ENCODE peak calls at places on chromosomes 1 and 21, in ten cellular contexts. N is stomach; F is effector memory CD4-positive, alpha-beta T cell; I is heart right ventricle; X is GM23248; Z is naive thymus-derived CD4-positive, alpha-beta T cell; L is cardiac muscle cell; G is tibial artery; H is fibroblast of mammary gland; J is aorta. E is an unnamed sample.

GRCh38 chr1:40665335-40666171 is at the start of gene RIMS3:
- DNase-seq in I (peak), N (peak), F (peak), L (peak), H (peak), G (peak), J (peak), Z (peak), X (peak), E (peak)

GRCh38 chr1:202349263-202349928 is 897 bp downstream of the PPP1R12B start:
- DNase-seq in F (no peak), L (peak), J (no peak), I (peak), G (no peak), N (no peak), H (peak), X (peak), Z (peak), E (no peak)

GRCh38 chr1:211925016-211925415 is 94.5 kb upstream of the LPGAT1 start:
- DNase-seq in X (no peak), L (no peak), G (no peak), I (no peak), H (no peak), F (no peak), J (no peak), Z (no peak), N (peak), E (peak)

GRCh38 chr1:43036932-43037331 is 78.3 kb upstream of the SLC2A1 start:
- DNase-seq in N (no peak), L (no peak), G (no peak), Z (no peak), J (no peak), H (no peak), I (no peak), X (no peak), F (no peak), E (no peak)

GRCh38 chr1:40711465-40712404 is 20.2 kb downstream of the NFYC start:
- DNase-seq in F (no peak), N (no peak), J (no peak), L (peak), I (no peak), X (peak), G (no peak), Z (no peak), H (peak), E (peak)

GRCh38 chr1:5495596-5496410 is 496.4 kb downstream of the NPHP4 start:
- DNase-seq in H (no peak), F (no peak), Z (no peak), N (no peak), I (no peak), G (no peak), L (no peak), X (no peak), J (peak), E (no peak)

GRCh38 chr1:228471154-228471761 is 15.9 kb upstream of the RNF187 start:
- DNase-seq in I (no peak), F (no peak), X (no peak), N (no peak), J (no peak), G (no peak), L (no peak), H (no peak), Z (no peak), E (no peak)

GRCh38 chr1:203627819-203628184 is 1.2 kb downstream of the ATP2B4 start:
- DNase-seq in I (no peak), F (no peak), Z (no peak), N (peak), L (no peak), X (peak), G (no peak), J (peak), H (peak), E (peak)

GRCh38 chr1:41353744-41354143 is 7.5 kb upstream of the FOXO6 start:
- DNase-seq in L (no peak), Z (no peak), H (peak), G (peak), X (no peak), F (no peak), I (no peak), N (no peak), J (no peak), E (peak)

GRCh38 chr1:224774378-224774777 is 155.1 kb upstream of the DNAH14 start:
- DNase-seq in F (no peak), L (no peak), X (no peak), G (no peak), I (no peak), Z (no peak), N (no peak), H (no peak), J (no peak), E (no peak)

GRCh38 chr1:117572546-117572945 is 33.3 kb upstream of the TENT5C start:
- DNase-seq in J (no peak), F (no peak), X (no peak), H (no peak), L (no peak), N (peak), I (no peak), Z (peak), G (no peak), E (peak)

GRCh38 chr1:201363455-201363854 is 14.0 kb downstream of the TNNT2 start:
- DNase-seq in F (no peak), Z (no peak), L (no peak), I (no peak), X (no peak), G (no peak), J (peak), N (no peak), H (no peak), E (no peak)

GRCh38 chr1:234169161-234169849 is 204.0 kb upstream of the COA6 start:
- DNase-seq in N (no peak), H (no peak), L (no peak), J (no peak), G (no peak), Z (no peak), F (no peak), I (no peak), X (no peak), E (no peak)

GRCh38 chr1:186541003-186541402 is 80.1 kb upstream of the PDC start:
- DNase-seq in Z (no peak), L (no peak), X (no peak), G (no peak), N (no peak), H (no peak), F (no peak), I (no peak), J (no peak), E (no peak)

GRCh38 chr1:108583757-108584156 is 23.9 kb downstream of the EEIG2 start:
- DNase-seq in H (peak), F (no peak), X (no peak), G (no peak), I (no peak), J (no peak), N (no peak), L (no peak), Z (no peak), E (no peak)

GRCh38 chr1:212488436-212489283 is 55.9 kb downstream of the NENF start:
- DNase-seq in G (peak), F (no peak), J (peak), N (peak), Z (no peak), I (peak), X (peak), H (peak), L (no peak), E (peak)

GRCh38 chr1:172431721-172432192 is 11.3 kb downstream of the C1orf105 start:
- DNase-seq in I (no peak), N (peak), H (no peak), L (no peak), G (no peak), X (no peak), Z (peak), F (no peak), J (no peak), E (peak)

GRCh38 chr1:210104103-210104502 is 128.5 kb upstream of the SERTAD4 start:
- DNase-seq in F (no peak), I (no peak), H (no peak), J (no peak), N (no peak), Z (no peak), G (no peak), X (no peak), L (no peak), E (no peak)

GRCh38 chr1:12454406-12455391 is 163.3 kb downstream of the DHRS3 start:
- DNase-seq in H (no peak), G (peak), I (no peak), L (peak), X (peak), J (peak), Z (no peak), N (no peak), F (no peak), E (no peak)

GRCh38 chr1:151106891-151107290 is 36.3 kb downstream of the GABPB2 start:
- DNase-seq in L (no peak), H (peak), N (no peak), G (no peak), Z (no peak), X (peak), I (no peak), J (no peak), F (no peak), E (no peak)

GRCh38 chr1:236108027-236108648 is 34.2 kb upstream of the GPR137B start:
- DNase-seq in L (no peak), I (no peak), Z (no peak), J (no peak), H (peak), X (peak), G (no peak), F (no peak), N (no peak), E (no peak)

GRCh38 chr1:179310721-179311120 is 17.1 kb downstream of the SOAT1 start:
- DNase-seq in G (no peak), L (no peak), X (peak), N (no peak), I (no peak), F (no peak), H (peak), Z (no peak), J (no peak), E (no peak)

GRCh38 chr1:6867688-6868370 is 82.6 kb downstream of the CAMTA1 start:
- DNase-seq in N (no peak), I (no peak), Z (no peak), G (no peak), H (no peak), J (no peak), F (no peak), X (no peak), L (no peak), E (no peak)

GRCh38 chr21:35833388-35833787 is 226.9 kb downstream of the SETD4 start:
- DNase-seq in L (no peak), N (no peak), F (no peak), X (no peak), H (no peak), I (no peak), G (no peak), Z (no peak), J (no peak), E (no peak)

GRCh38 chr1:19831441-19831840 is 16.4 kb upstream of the RNF186 start:
- DNase-seq in X (no peak), L (no peak), F (no peak), N (no peak), J (no peak), G (no peak), H (no peak), I (no peak), Z (no peak), E (no peak)

GRCh38 chr1:77831976-77832695 is 52.7 kb downstream of the MIGA1 start:
- DNase-seq in H (peak), G (no peak), X (peak), Z (no peak), F (no peak), N (no peak), J (no peak), L (no peak), I (no peak), E (no peak)

GRCh38 chr1:113758631-113759340 is 500 bp downstream of the PHTF1 start:
- DNase-seq in Z (peak), I (peak), L (peak), J (peak), H (peak), N (peak), X (peak), G (peak), F (peak), E (peak)

GRCh38 chr1:84037758-84038611 is 39.1 kb upstream of the TTLL7 start:
- DNase-seq in L (no peak), H (no peak), F (no peak), I (no peak), G (no peak), X (no peak), Z (no peak), N (no peak), J (no peak), E (no peak)

GRCh38 chr1:24203404-24203803 is 16.3 kb upstream of the IFNLR1 start:
- DNase-seq in F (no peak), Z (no peak), L (no peak), N (peak), G (no peak), X (no peak), H (no peak), I (no peak), J (no peak), E (no peak)

GRCh38 chr1:1968767-1969504 is 34.6 kb downstream of the CFAP74 start:
- DNase-seq in Z (no peak), X (no peak), F (no peak), G (no peak), I (no peak), L (no peak), H (no peak), N (no peak), J (no peak), E (no peak)

GRCh38 chr1:225766967-225767413 is 10.6 kb upstream of the SRP9 start:
- DNase-seq in H (peak), I (peak), G (peak), J (peak), F (no peak), N (peak), L (no peak), X (peak), Z (no peak), E (peak)

DNA sequence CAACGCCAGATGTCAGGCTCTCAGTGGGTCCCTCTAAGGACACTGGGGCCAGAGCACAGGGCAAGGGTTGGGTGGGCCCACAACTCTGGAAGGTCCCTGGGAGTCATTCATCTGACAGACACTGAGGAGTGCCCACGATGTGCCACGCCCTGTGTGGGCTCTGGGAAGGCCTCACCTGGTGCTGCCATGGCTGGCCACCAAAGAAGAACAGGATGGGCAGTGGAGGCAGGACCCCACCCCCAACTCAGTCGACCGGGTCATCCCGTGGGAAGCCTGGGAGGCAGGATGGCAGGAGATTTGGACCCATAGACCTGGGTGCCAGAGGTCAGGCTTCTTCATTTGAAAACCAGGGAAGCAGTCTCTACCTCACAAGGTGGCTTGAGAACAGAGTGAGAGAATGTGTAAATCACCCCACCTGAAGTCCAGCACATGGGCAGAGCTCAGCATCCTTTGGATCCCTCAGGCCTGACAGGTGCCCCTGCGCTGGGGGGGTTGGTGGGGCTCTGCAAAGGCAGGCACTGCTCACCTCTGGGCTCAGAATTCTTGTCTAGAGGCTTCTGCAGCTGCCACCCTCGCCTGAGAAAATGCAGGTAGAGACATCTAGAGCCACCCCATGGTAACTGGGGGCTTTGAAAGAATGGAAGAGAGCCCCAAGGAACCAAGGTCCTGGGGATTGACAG is 1.2 kb upstream of the SELENON start:
- DNase-seq in I (no peak), F (no peak), G (no peak), J (no peak), H (no peak), L (no peak), N (no peak), X (no peak), Z (peak), E (no peak)
- H3K4me3 ChIP-seq in I (no peak), F (no peak), G (no peak), J (no peak), H (no peak), L (no peak), N (no peak), X (no peak), Z (no peak), E (no peak)

DNA sequence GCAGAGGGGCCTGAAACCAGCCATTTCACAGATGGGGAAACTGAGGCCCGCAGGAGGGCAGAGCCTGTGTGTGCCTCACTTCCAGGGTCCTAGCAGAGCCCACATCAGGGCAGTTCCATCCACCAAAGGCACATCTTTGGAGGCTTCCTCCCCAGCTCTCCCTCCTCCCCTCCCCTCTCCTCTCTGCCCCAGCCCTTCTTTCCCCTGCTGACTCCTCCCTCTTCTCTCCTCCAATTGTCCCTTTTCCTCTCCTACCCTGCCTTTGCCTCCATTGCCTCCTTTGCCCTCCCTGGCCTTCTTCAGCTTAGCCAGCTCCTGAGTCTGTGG is 56.6 kb downstream of the TMEM53 start:
- DNase-seq in G (no peak), J (no peak), Z (no peak), I (no peak), N (no peak), X (no peak), F (no peak), H (no peak), L (no peak), E (no peak)
- H3K4me3 ChIP-seq in G (no peak), J (no peak), Z (no peak), I (peak), N (peak), X (peak), F (no peak), H (peak), L (peak), E (no peak)

GRCh38 chr1:15425521-15425920 is 12.7 kb upstream of the CTRC start:
- DNase-seq in H (no peak), X (no peak), G (no peak), L (no peak), F (no peak), I (no peak), N (no peak), J (no peak), Z (no peak), E (no peak)

GRCh38 chr1:15425961-15426360 is 12.3 kb upstream of the CTRC start:
- DNase-seq in N (no peak), I (no peak), Z (no peak), X (no peak), G (no peak), H (no peak), J (no peak), F (no peak), L (no peak), E (no peak)

GRCh38 chr1:15427280-15427666 is 11.0 kb upstream of the CTRC start:
- DNase-seq in J (no peak), I (no peak), L (no peak), N (no peak), G (no peak), H (no peak), X (no peak), Z (no peak), F (no peak), E (no peak)

GRCh38 chr1:15424981-15425380 is 13.3 kb upstream of the CTRC start:
- DNase-seq in I (no peak), X (no peak), F (no peak), J (no peak), G (no peak), N (no peak), L (no peak), H (no peak), Z (no peak), E (no peak)

GRCh38 chr1:15426492-15427279 is 11.6 kb upstream of the CTRC start:
- DNase-seq in F (no peak), H (peak), Z (no peak), J (no peak), I (no peak), X (no peak), L (no peak), G (no peak), N (no peak), E (peak)
- H3K4me3 ChIP-seq in F (no peak), H (no peak), Z (no peak), J (no peak), I (no peak), X (no peak), L (no peak), G (no peak), N (no peak), E (no peak)

GRCh38 chr1:23168462-23169218 is at the start of gene LUZP1:
- DNase-seq in X (peak), L (peak), H (peak), J (peak), Z (peak), F (peak), N (peak), I (peak), G (peak), E (peak)

GRCh38 chr1:23169219-23169575 is 541 bp upstream of the LUZP1 start:
- DNase-seq in X (no peak), N (no peak), F (no peak), H (no peak), L (no peak), I (no peak), G (no peak), J (no peak), Z (no peak), E (no peak)

GRCh38 chr1:23168079-23168461 is 586 bp downstream of the LUZP1 start:
- DNase-seq in X (peak), L (peak), I (peak), G (peak), J (peak), Z (no peak), H (no peak), F (no peak), N (no peak), E (peak)

GRCh38 chr1:23167353-23168078 is 1.1 kb downstream of the LUZP1 start:
- DNase-seq in G (peak), Z (peak), L (peak), H (peak), X (peak), I (peak), J (peak), F (peak), N (peak), E (peak)

DNA sequence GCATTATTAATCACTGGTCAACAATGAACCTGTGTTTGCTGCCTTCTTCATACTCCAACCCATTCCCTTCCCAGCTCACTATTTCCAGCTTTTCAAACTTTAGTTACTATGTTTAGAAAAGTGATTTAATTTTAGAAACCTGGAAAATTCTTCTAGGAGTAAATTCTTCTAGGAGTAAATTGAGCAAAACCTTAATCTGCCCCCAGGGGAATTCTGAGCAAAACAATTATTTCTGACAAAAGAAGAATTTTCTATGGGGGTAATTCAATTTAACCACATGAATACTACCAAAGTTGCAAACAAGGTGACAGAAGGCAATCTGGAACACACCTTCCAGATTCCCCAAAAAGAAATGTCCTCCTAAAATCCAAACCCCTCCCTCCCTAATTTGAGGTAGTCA is 1.8 kb downstream of the LUZP1 start:
- DNase-seq in X (peak), F (no peak), N (no peak), L (no peak), G (no peak), I (no peak), Z (no peak), H (no peak), J (no peak), E (no peak)
- H3K4me3 ChIP-seq in X (peak), F (no peak), N (peak), L (peak), G (peak), I (peak), Z (peak), H (peak), J (peak), E (peak)

GRCh38 chr1:177780096-177780700 is 189.7 kb downstream of the SEC16B start:
- DNase-seq in H (peak), F (no peak), J (no peak), I (no peak), G (no peak), X (peak), Z (no peak), L (peak), N (no peak), E (no peak)
- H3K4me3 ChIP-seq in H (no peak), F (no peak), J (no peak), I (no peak), G (no peak), X (no peak), Z (no peak), L (no peak), N (no peak), E (no peak)